ENCODE peak calls at places on chromosome 5, in seven cellular contexts. One of them, this sample, is unnamed.

GRCh38 chr5:150153957-150154617 is 1.6 kb downstream of the PDGFRB start:
- DNase-seq in OCI-LY7: peak; percentile 51
- DNase-seq in hepatocyte: peak; percentile 69
- DNase-seq in PC-3: no peak
- DNase-seq in neural progenitor cell: peak; percentile 48
- DNase-seq in GM23248: peak; percentile 91
- DNase-seq in HCT116: no peak
- DNase-seq in this sample: peak; percentile 57

GRCh38 chr5:134070648-134070978 is 43.9 kb upstream of the TCF7 start:
- DNase-seq in neural progenitor cell: no peak
- DNase-seq in OCI-LY7: no peak
- DNase-seq in PC-3: no peak
- DNase-seq in GM23248: peak; percentile 49
- DNase-seq in HCT116: no peak
- DNase-seq in hepatocyte: peak; percentile 44
- DNase-seq in this sample: no peak

GRCh38 chr5:66242050-66242449 is 98.0 kb downstream of the SREK1 start:
- DNase-seq in hepatocyte: no peak
- DNase-seq in PC-3: peak; percentile 40
- DNase-seq in HCT116: no peak
- DNase-seq in GM23248: peak; percentile 22
- DNase-seq in OCI-LY7: no peak
- DNase-seq in neural progenitor cell: no peak
- DNase-seq in this sample: no peak

GRCh38 chr5:40394715-40395114 is 285.0 kb upstream of the PTGER4 start:
- DNase-seq in HCT116: no peak
- DNase-seq in OCI-LY7: no peak
- DNase-seq in PC-3: no peak
- DNase-seq in hepatocyte: no peak
- DNase-seq in neural progenitor cell: no peak
- DNase-seq in GM23248: no peak
- DNase-seq in this sample: no peak

GRCh38 chr5:9545959-9546851 is at the start of gene SEMA5A:
- DNase-seq in neural progenitor cell: peak; percentile 90
- DNase-seq in GM23248: peak; percentile 86
- DNase-seq in PC-3: peak; percentile 69
- DNase-seq in OCI-LY7: no peak
- DNase-seq in HCT116: no peak
- DNase-seq in hepatocyte: peak; percentile 88
- DNase-seq in this sample: peak; percentile 73

GRCh38 chr5:149855371-149855770 is 89.2 kb downstream of the PDE6A start:
- DNase-seq in PC-3: no peak
- DNase-seq in GM23248: no peak
- DNase-seq in OCI-LY7: no peak
- DNase-seq in neural progenitor cell: no peak
- DNase-seq in hepatocyte: peak; percentile 39
- DNase-seq in HCT116: no peak
- DNase-seq in this sample: no peak

GRCh38 chr5:95283761-95284511 is 958 bp downstream of the MCTP1 start:
- DNase-seq in PC-3: peak; percentile 27
- DNase-seq in hepatocyte: peak; percentile 68
- DNase-seq in OCI-LY7: no peak
- DNase-seq in GM23248: peak; percentile 32
- DNase-seq in HCT116: no peak
- DNase-seq in neural progenitor cell: peak; percentile 69
- DNase-seq in this sample: peak; percentile 79

GRCh38 chr5:80346055-80346454 is 26.3 kb downstream of the SPZ1 start:
- DNase-seq in hepatocyte: peak; percentile 47
- DNase-seq in GM23248: peak; percentile 10
- DNase-seq in OCI-LY7: peak; percentile 52
- DNase-seq in PC-3: peak; percentile 45
- DNase-seq in HCT116: peak; percentile 48
- DNase-seq in neural progenitor cell: peak; percentile 33
- DNase-seq in this sample: peak; percentile 77

GRCh38 chr5:74631088-74631960 is 9.2 kb downstream of the ENC1 start:
- DNase-seq in hepatocyte: no peak
- DNase-seq in PC-3: peak; percentile 83
- DNase-seq in GM23248: peak; percentile 35
- DNase-seq in HCT116: no peak
- DNase-seq in neural progenitor cell: peak; percentile 37
- DNase-seq in OCI-LY7: peak; percentile 83
- DNase-seq in this sample: peak; percentile 51

GRCh38 chr5:135186662-135187522 is 152.9 kb upstream of the PITX1 start:
- DNase-seq in OCI-LY7: no peak
- DNase-seq in hepatocyte: peak; percentile 57
- DNase-seq in HCT116: no peak
- DNase-seq in PC-3: peak; percentile 64
- DNase-seq in GM23248: no peak
- DNase-seq in neural progenitor cell: peak; percentile 21
- DNase-seq in this sample: no peak

GRCh38 chr5:66255702-66256101 is 111.6 kb downstream of the SREK1 start:
- DNase-seq in OCI-LY7: no peak
- DNase-seq in hepatocyte: no peak
- DNase-seq in PC-3: no peak
- DNase-seq in GM23248: no peak
- DNase-seq in HCT116: no peak
- DNase-seq in neural progenitor cell: no peak
- DNase-seq in this sample: no peak

GRCh38 chr5:132110930-132111329 is 37.3 kb downstream of the CSF2 start:
- DNase-seq in GM23248: peak; percentile 62
- DNase-seq in HCT116: no peak
- DNase-seq in PC-3: no peak
- DNase-seq in hepatocyte: no peak
- DNase-seq in neural progenitor cell: no peak
- DNase-seq in OCI-LY7: no peak
- DNase-seq in this sample: no peak

GRCh38 chr5:67092447-67093023 is 104.1 kb downstream of the CD180 start:
- DNase-seq in HCT116: no peak
- DNase-seq in neural progenitor cell: no peak
- DNase-seq in GM23248: no peak
- DNase-seq in hepatocyte: no peak
- DNase-seq in OCI-LY7: no peak
- DNase-seq in PC-3: peak; percentile 25
- DNase-seq in this sample: no peak

GRCh38 chr5:161548472-161549094 is 2.1 kb upstream of the GABRB2 start:
- DNase-seq in OCI-LY7: peak; percentile 4
- DNase-seq in neural progenitor cell: peak; percentile 57
- DNase-seq in PC-3: no peak
- DNase-seq in HCT116: no peak
- DNase-seq in GM23248: peak; percentile 3
- DNase-seq in hepatocyte: peak; percentile 19
- DNase-seq in this sample: peak; percentile 55

DNA sequence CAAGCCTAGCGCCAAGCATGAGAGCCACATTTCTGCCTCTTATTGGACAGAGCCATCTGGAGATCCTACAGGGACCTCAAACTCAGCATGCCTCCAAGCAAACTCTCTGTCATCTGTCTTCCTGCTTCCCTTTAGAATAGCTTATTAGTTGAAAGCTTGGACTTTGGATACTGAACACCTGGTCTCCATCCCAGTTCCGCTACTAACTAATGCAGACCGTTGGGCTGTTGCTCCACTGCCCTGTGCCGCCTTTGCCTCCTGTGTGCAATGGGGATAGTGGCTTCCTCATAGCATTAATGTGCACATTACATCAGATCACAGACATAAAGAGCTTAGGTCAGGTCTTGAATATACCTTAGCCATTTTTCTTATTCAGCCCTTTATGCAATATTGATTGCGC is 65.6 kb downstream of the MAP1B start:
- DNase-seq in HCT116: no peak
- DNase-seq in hepatocyte: no peak
- DNase-seq in GM23248: no peak
- DNase-seq in PC-3: no peak
- DNase-seq in OCI-LY7: no peak
- DNase-seq in neural progenitor cell: no peak
- DNase-seq in this sample: no peak
- TF ChIP-seq EZH2phosphoT487 in HCT116: no peak
- TF ChIP-seq EZH2phosphoT487 in hepatocyte: no peak
- TF ChIP-seq EZH2phosphoT487 in GM23248: no peak
- TF ChIP-seq EZH2phosphoT487 in PC-3: no peak
- TF ChIP-seq EZH2phosphoT487 in OCI-LY7: no peak
- TF ChIP-seq EZH2phosphoT487 in neural progenitor cell: no peak
- TF ChIP-seq EZH2phosphoT487 in this sample: no peak

GRCh38 chr5:68754536-68754935 is 339.3 kb upstream of the SLC30A5 start:
- DNase-seq in GM23248: no peak
- DNase-seq in neural progenitor cell: no peak
- DNase-seq in OCI-LY7: no peak
- DNase-seq in hepatocyte: no peak
- DNase-seq in HCT116: no peak
- DNase-seq in PC-3: no peak
- DNase-seq in this sample: no peak

GRCh38 chr5:68759593-68759992 is 334.2 kb upstream of the SLC30A5 start:
- DNase-seq in neural progenitor cell: no peak
- DNase-seq in OCI-LY7: no peak
- DNase-seq in HCT116: no peak
- DNase-seq in PC-3: no peak
- DNase-seq in GM23248: no peak
- DNase-seq in hepatocyte: no peak
- DNase-seq in this sample: no peak

GRCh38 chr5:68762201-68762600 is 331.6 kb upstream of the SLC30A5 start:
- DNase-seq in hepatocyte: no peak
- DNase-seq in HCT116: no peak
- DNase-seq in GM23248: no peak
- DNase-seq in OCI-LY7: no peak
- DNase-seq in neural progenitor cell: no peak
- DNase-seq in PC-3: peak; percentile 3
- DNase-seq in this sample: no peak

GRCh38 chr5:68755293-68755692 is 338.5 kb upstream of the SLC30A5 start:
- DNase-seq in GM23248: no peak
- DNase-seq in neural progenitor cell: no peak
- DNase-seq in PC-3: no peak
- DNase-seq in HCT116: no peak
- DNase-seq in hepatocyte: no peak
- DNase-seq in OCI-LY7: no peak
- DNase-seq in this sample: no peak

DNA sequence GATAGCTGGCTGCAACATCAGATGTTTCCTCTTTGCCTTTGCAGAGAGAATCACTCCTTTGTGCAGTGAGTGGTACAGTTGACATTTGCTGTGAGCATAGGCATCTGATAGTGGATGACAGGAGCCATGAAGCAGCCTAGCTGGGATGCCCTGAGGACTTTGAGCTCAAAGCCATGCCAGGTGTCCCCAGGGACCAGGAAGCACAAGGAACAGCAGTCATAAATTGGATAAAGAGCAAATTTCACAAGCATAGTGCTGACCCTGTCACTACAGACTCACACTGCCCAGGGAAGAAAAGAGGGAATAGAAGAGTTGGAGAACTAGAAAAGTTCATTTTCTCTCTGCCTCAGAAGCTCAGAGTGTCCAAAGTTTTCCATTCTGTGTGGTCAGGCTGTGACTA is 336.0 kb upstream of the SLC30A5 start:
- DNase-seq in GM23248: no peak
- DNase-seq in HCT116: no peak
- DNase-seq in OCI-LY7: no peak
- DNase-seq in neural progenitor cell: no peak
- DNase-seq in PC-3: no peak
- DNase-seq in hepatocyte: peak; percentile 59
- DNase-seq in this sample: no peak
- TF ChIP-seq EZH2phosphoT487 in GM23248: no peak
- TF ChIP-seq EZH2phosphoT487 in HCT116: no peak
- TF ChIP-seq EZH2phosphoT487 in OCI-LY7: no peak
- TF ChIP-seq EZH2phosphoT487 in neural progenitor cell: no peak
- TF ChIP-seq EZH2phosphoT487 in PC-3: no peak
- TF ChIP-seq EZH2phosphoT487 in hepatocyte: no peak
- TF ChIP-seq EZH2phosphoT487 in this sample: no peak

DNA sequence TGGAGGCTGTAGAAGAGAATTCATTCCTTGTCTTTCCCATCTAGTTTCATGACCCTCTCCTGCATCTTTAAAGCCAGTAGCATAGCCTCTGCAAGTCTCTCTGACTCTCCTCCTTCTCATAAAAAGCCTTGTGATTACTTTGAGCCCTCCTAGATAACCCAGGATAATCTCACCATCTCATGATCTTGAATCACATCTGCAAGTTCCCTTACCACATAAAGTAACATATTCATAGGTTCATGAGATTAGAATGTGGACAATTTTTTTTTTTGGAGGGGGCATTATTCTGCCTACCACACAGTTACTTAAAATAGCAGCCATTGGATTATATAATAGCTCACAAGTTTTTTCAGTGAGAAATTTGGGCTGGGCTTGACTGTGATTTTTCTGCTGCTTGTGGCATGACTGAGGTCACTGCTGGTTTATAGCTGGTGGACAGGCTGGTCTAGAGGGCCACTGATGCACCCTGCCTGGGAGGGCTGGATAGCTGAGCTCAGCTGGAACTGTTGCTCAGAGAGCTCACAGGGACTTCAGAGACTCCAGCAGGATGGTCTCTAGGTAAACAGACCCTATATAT is 134.9 kb downstream of the FBXL7 start:
- DNase-seq in neural progenitor cell: no peak
- DNase-seq in OCI-LY7: no peak
- DNase-seq in HCT116: no peak
- DNase-seq in hepatocyte: no peak
- DNase-seq in GM23248: peak; percentile 6
- DNase-seq in PC-3: no peak
- DNase-seq in this sample: no peak
- TF ChIP-seq EZH2phosphoT487 in neural progenitor cell: no peak
- TF ChIP-seq EZH2phosphoT487 in OCI-LY7: no peak
- TF ChIP-seq EZH2phosphoT487 in HCT116: no peak
- TF ChIP-seq EZH2phosphoT487 in hepatocyte: no peak
- TF ChIP-seq EZH2phosphoT487 in GM23248: no peak
- TF ChIP-seq EZH2phosphoT487 in PC-3: no peak
- TF ChIP-seq EZH2phosphoT487 in this sample: no peak

GRCh38 chr5:38448553-38449350 is 107.7 kb downstream of the LIFR start:
- DNase-seq in hepatocyte: no peak
- DNase-seq in neural progenitor cell: no peak
- DNase-seq in PC-3: no peak
- DNase-seq in OCI-LY7: no peak
- DNase-seq in HCT116: no peak
- DNase-seq in GM23248: no peak
- DNase-seq in this sample: no peak

GRCh38 chr5:38445374-38446028 is 110.9 kb downstream of the LIFR start:
- DNase-seq in PC-3: no peak
- DNase-seq in HCT116: no peak
- DNase-seq in neural progenitor cell: no peak
- DNase-seq in hepatocyte: no peak
- DNase-seq in OCI-LY7: no peak
- DNase-seq in GM23248: no peak
- DNase-seq in this sample: no peak

GRCh38 chr5:38446029-38446522 is 110.4 kb downstream of the LIFR start:
- DNase-seq in GM23248: no peak
- DNase-seq in OCI-LY7: no peak
- DNase-seq in hepatocyte: no peak
- DNase-seq in PC-3: no peak
- DNase-seq in HCT116: no peak
- DNase-seq in neural progenitor cell: no peak
- DNase-seq in this sample: no peak

GRCh38 chr5:38450627-38451371 is 105.6 kb downstream of the LIFR start:
- DNase-seq in PC-3: no peak
- DNase-seq in neural progenitor cell: no peak
- DNase-seq in OCI-LY7: no peak
- DNase-seq in GM23248: peak; percentile 65
- DNase-seq in hepatocyte: no peak
- DNase-seq in HCT116: no peak
- DNase-seq in this sample: no peak

DNA sequence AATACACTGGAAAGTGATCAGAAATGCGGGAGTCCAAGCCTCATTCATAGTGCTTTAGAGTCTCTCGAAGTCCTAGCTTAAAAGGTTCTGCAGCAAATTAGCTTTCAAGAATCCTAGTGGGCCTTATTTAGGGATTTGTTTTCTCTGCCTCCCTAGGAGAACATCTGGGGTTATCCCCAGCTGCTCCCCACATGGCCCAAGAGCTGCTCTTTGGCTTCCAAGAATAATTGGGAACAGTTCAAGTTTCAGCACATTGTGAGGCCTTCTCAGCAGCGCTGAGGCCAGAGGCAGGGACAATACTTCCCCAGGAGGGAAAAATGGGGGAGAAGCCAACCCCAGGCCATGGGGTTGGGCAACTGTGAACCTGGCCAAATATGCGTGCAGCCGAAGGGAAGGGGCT is 108.7 kb downstream of the LIFR start:
- DNase-seq in PC-3: no peak
- DNase-seq in GM23248: no peak
- DNase-seq in OCI-LY7: no peak
- DNase-seq in HCT116: no peak
- DNase-seq in hepatocyte: no peak
- DNase-seq in neural progenitor cell: no peak
- DNase-seq in this sample: no peak
- TF ChIP-seq EZH2phosphoT487 in PC-3: no peak
- TF ChIP-seq EZH2phosphoT487 in GM23248: no peak
- TF ChIP-seq EZH2phosphoT487 in OCI-LY7: no peak
- TF ChIP-seq EZH2phosphoT487 in HCT116: no peak
- TF ChIP-seq EZH2phosphoT487 in hepatocyte: no peak
- TF ChIP-seq EZH2phosphoT487 in neural progenitor cell: no peak
- TF ChIP-seq EZH2phosphoT487 in this sample: no peak